ENCODE peak calls at places on chromosomes 5 and 9, in five cellular contexts. Y is H9, J is ovary, B is heart right ventricle, C is AG04450. U is an unnamed sample.

GRCh38 chr9:27212191-27212590 is 84.8 kb downstream of the EQTN start:
- DNase-seq in C (no peak), B (no peak), Y (no peak), J (no peak), U (no peak)

GRCh38 chr9:74777136-74777879 is 110.4 kb downstream of the TRPM6 start:
- DNase-seq in J (peak), Y (peak), C (no peak), B (peak), U (peak)

GRCh38 chr9:97479496-97480159 is 21.8 kb upstream of the TMOD1 start:
- DNase-seq in Y (peak), J (no peak), B (no peak), C (no peak), U (no peak)

GRCh38 chr9:35867538-35867937 is 2.7 kb downstream of the OR13J1 start:
- DNase-seq in J (no peak), C (no peak), B (no peak), Y (no peak), U (no peak)

GRCh38 chr9:94931725-94932124 is 205.2 kb downstream of the AOPEP start:
- DNase-seq in J (no peak), B (no peak), C (no peak), Y (no peak), U (no peak)

GRCh38 chr9:96057155-96057554 is 181.7 kb downstream of the ERCC6L2 start:
- DNase-seq in Y (no peak), B (no peak), C (no peak), J (no peak), U (no peak)

GRCh38 chr5:159341914-159342313 is 11.6 kb upstream of the IL12B start:
- DNase-seq in Y (no peak), C (no peak), J (no peak), B (peak), U (no peak)

GRCh38 chr9:89523948-89524347 is 26.0 kb upstream of the SEMA4D start:
- DNase-seq in Y (no peak), J (no peak), C (no peak), B (no peak), U (peak)

GRCh38 chr9:109417054-109417453 is 81.1 kb downstream of the PTPN3 start:
- DNase-seq in B (no peak), J (no peak), Y (no peak), C (no peak), U (no peak)

GRCh38 chr9:129052592-129052991 is 16.2 kb downstream of the MIGA2 start:
- DNase-seq in C (no peak), Y (no peak), J (no peak), B (peak), U (no peak)

GRCh38 chr5:93192107-93192506 is 388.9 kb downstream of the NR2F1-AS1 start:
- DNase-seq in C (peak), Y (no peak), B (no peak), J (no peak), U (no peak)

GRCh38 chr5:110082194-110082593 is 392.5 kb downstream of the MAN2A1 start:
- DNase-seq in J (no peak), C (no peak), Y (no peak), B (no peak), U (no peak)

GRCh38 chr5:9009931-9010652 is 535.8 kb downstream of the SEMA5A start:
- DNase-seq in C (no peak), J (no peak), Y (no peak), B (no peak), U (no peak)

GRCh38 chr5:88666761-88667186 is 216.2 kb downstream of the MEF2C start:
- DNase-seq in Y (peak), C (no peak), B (no peak), J (no peak), U (no peak)

GRCh38 chr9:69122391-69123141 is 51.5 kb upstream of the TJP2 start:
- DNase-seq in Y (peak), J (no peak), C (peak), B (peak), U (no peak)

GRCh38 chr5:155053482-155053881 is 39.9 kb downstream of the KIF4B start:
- DNase-seq in Y (peak), C (no peak), J (no peak), B (no peak), U (no peak)

GRCh38 chr9:113624721-113625120 is 161.2 kb downstream of the RGS3 start:
- DNase-seq in Y (peak), C (no peak), J (no peak), B (no peak), U (no peak)

GRCh38 chr9:72592501-72593403 is 71.3 kb downstream of the TMC1 start:
- DNase-seq in Y (peak), B (peak), J (no peak), C (peak), U (peak)

GRCh38 chr9:106962105-106962504 is 99.1 kb downstream of the ZNF462 start:
- DNase-seq in J (no peak), Y (no peak), B (no peak), C (no peak), U (no peak)

GRCh38 chr9:37464426-37465248 is 613 bp downstream of the ZBTB5 start:
- DNase-seq in J (peak), B (peak), C (no peak), Y (no peak), U (peak)

GRCh38 chr9:100213730-100214477 is 114.9 kb downstream of the INVS start:
- DNase-seq in B (no peak), Y (no peak), C (peak), J (no peak), U (no peak)

GRCh38 chr5:160312139-160312959 is at the start of gene CCNJL:
- DNase-seq in B (peak), Y (peak), J (peak), C (no peak), U (peak)

GRCh38 chr5:102988459-102988858 is 131.5 kb downstream of the GIN1 start:
- DNase-seq in J (no peak), B (no peak), Y (no peak), C (no peak), U (no peak)

GRCh38 chr5:142925795-142926194 is 155.6 kb downstream of the ARHGAP26 start:
- DNase-seq in J (no peak), C (peak), Y (no peak), B (peak), U (no peak)

GRCh38 chr5:177500685-177501522 is 3.5 kb upstream of the PDLIM7 start:
- DNase-seq in Y (peak), C (no peak), J (peak), B (peak), U (peak)
- TF ChIP-seq CTCF in Y (peak), C (peak), J (peak), B (peak), U (peak)

GRCh38 chr5:39580702-39581498 is 156.1 kb upstream of the DAB2 start:
- DNase-seq in C (no peak), B (no peak), Y (no peak), J (no peak), U (no peak)

GRCh38 chr5:39579750-39580149 is 155.0 kb upstream of the DAB2 start:
- DNase-seq in B (no peak), J (no peak), Y (no peak), C (no peak), U (no peak)

GRCh38 chr5:39584921-39585320 is 160.1 kb upstream of the DAB2 start:
- DNase-seq in B (no peak), C (no peak), Y (no peak), J (no peak), U (no peak)

GRCh38 chr5:39578887-39579497 is 154.2 kb upstream of the DAB2 start:
- DNase-seq in Y (no peak), B (no peak), J (no peak), C (no peak), U (no peak)
- TF ChIP-seq CTCF in Y (peak), B (peak), J (peak), C (peak), U (no peak)

GRCh38 chr9:10925896-10926295 is 313.1 kb upstream of the PTPRD start:
- DNase-seq in B (no peak), J (no peak), Y (no peak), C (no peak), U (no peak)

GRCh38 chr9:10921671-10922070 is 308.9 kb upstream of the PTPRD start:
- DNase-seq in J (no peak), C (no peak), B (no peak), Y (no peak), U (no peak)
- TF ChIP-seq CTCF in J (no peak), C (no peak), B (no peak), Y (no peak), U (no peak)

DNA sequence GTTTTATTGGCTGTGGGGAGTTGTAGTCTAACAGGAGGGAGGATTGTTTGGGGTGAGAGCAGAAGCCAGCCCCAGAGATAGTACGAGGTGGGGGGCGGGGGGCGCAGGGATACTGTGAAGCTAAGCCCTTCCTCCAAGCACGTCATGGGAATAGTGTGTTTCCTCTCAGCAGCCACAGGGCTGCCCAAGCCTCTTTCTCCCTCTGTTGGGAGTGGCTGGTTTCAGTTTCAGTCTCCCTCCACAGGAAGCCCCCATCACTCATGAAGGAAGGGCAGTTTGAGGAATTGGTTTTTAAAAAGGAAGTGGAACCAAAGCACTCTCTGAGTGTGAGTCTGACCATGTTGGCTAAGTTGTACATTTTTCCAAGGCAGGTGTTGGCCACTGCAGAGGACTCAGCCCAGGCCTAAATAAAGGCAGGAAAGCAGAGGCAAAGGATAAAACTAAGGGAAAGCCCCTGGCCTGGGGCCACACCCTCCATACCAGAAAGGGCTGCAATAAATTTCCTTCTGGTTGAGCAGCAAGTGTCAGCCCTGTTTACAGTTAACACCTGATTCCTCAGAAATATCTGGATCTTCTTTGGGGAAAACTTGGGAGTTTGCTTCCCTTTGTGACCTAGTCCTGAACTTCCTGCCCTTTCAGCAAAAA is 3.2 kb downstream of the RAB24 start:
- DNase-seq in C (peak), J (no peak), Y (peak), B (peak), U (peak)
- TF ChIP-seq CTCF in C (peak), J (no peak), Y (peak), B (peak), U (no peak)

GRCh38 chr5:76862986-76863385 is 13.2 kb downstream of the S100Z start:
- DNase-seq in J (no peak), B (no peak), Y (no peak), C (no peak), U (no peak)
- TF ChIP-seq CTCF in J (no peak), B (no peak), Y (no peak), C (no peak), U (no peak)

DNA sequence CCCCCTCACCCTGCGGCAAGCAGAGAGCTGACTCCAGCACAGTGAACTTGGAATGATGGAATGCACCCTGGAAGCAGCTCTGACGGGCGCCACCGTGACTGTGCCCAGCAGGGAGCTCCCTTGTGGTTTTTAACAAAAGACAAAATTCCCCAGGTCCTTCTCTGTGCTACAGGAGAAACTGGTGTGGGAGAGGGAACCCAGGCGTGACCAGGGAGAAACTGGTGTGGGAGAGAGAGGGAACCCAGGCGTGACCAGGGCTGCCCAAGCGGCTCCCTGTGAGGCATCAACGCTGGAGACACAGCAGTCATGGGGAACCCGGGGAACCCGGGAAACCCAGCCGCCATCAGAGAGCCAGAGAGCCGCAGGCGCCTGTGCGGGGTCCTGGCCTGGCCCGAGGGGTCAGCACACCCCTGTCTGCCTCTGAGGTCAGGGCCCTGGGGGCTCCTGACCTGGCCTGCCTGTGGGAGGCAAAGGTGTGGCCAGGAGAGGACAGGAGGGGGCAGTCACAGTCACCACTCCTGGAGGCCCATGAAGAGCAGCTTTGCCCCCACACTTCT is 3.1 kb upstream of the AHRR start:
- DNase-seq in J (no peak), B (no peak), C (no peak), Y (no peak), U (peak)
- TF ChIP-seq CTCF in J (no peak), B (no peak), C (no peak), Y (no peak), U (no peak)

GRCh38 chr5:174454890-174455289 is 269.5 kb upstream of the MSX2 start:
- DNase-seq in Y (no peak), C (no peak), B (no peak), J (no peak), U (no peak)
- TF ChIP-seq CTCF in Y (no peak), C (no peak), B (no peak), J (no peak), U (no peak)

U was measured in GM20000.